ENCODE peak calls at places on chromosomes 16 and 17, in nine cellular contexts. G is foreskin fibroblast; N is activated CD8-positive, alpha-beta memory T cell treated with anti-CD3 and anti-CD28 coated beads, Interleukin-2, amount 50 U/mL, for 48 hours; I is EL; W is anterior cingulate cortex; X is A673; R is fibroblast of pulmonary artery; S is left ventricle myocardium inferior; J is transverse colon. T is an unnamed sample.

GRCh38 chr16:49537924-49538455 is 164.4 kb downstream of the C16orf78 start:
- DNase-seq in G (no peak), N (no peak), I (no peak), W (no peak), X (no peak), R (no peak), S (no peak), J (no peak), T (no peak)

GRCh38 chr17:21004016-21004930 is 38.5 kb downstream of the USP22 start:
- DNase-seq in G (no peak), N (no peak), I (no peak), W (no peak), X (no peak), R (no peak), S (no peak), J (no peak), T (no peak)

GRCh38 chr16:89409161-89409711 is 81.1 kb downstream of the ANKRD11 start:
- DNase-seq in G (peak), N (peak), I (peak), W (no peak), X (no peak), R (peak), S (no peak), J (peak), T (peak)

GRCh38 chr16:80014241-80014939 is 413.9 kb upstream of the MAF start:
- DNase-seq in G (no peak), N (no peak), I (peak), W (no peak), X (no peak), R (no peak), S (no peak), J (no peak), T (no peak)

GRCh38 chr17:17952691-17953090 is 19.5 kb downstream of the TOM1L2 start:
- DNase-seq in G (no peak), N (no peak), I (no peak), W (no peak), X (no peak), R (no peak), S (no peak), J (no peak), T (no peak)

GRCh38 chr17:50055426-50056216 is at the start of gene ITGA3:
- DNase-seq in G (peak), N (peak), I (peak), W (peak), X (peak), R (peak), S (peak), J (peak), T (peak)

GRCh38 chr17:37742114-37742761 is 2.6 kb downstream of the HNF1B start:
- DNase-seq in G (no peak), N (peak), I (peak), W (no peak), X (peak), R (no peak), S (no peak), J (no peak), T (peak)

GRCh38 chr17:8304181-8304910 is 5.7 kb upstream of the ARHGEF15 start:
- DNase-seq in G (no peak), N (no peak), I (no peak), W (no peak), X (no peak), R (no peak), S (no peak), J (no peak), T (no peak)

GRCh38 chr16:85157813-85158701 is 45.8 kb upstream of the CIBAR2 start:
- DNase-seq in G (no peak), N (peak), I (no peak), W (no peak), X (peak), R (no peak), S (no peak), J (no peak), T (peak)

GRCh38 chr17:7855643-7856080 is 796 bp downstream of the TMEM88 start:
- DNase-seq in G (no peak), N (peak), I (no peak), W (no peak), X (no peak), R (no peak), S (no peak), J (no peak), T (peak)

GRCh38 chr17:67974598-67975066 is 21.6 kb downstream of the C17orf58 start:
- DNase-seq in G (no peak), N (no peak), I (no peak), W (no peak), X (peak), R (no peak), S (no peak), J (no peak), T (no peak)

GRCh38 chr17:28959471-28959871 is 8.2 kb upstream of the PHF12 start:
- DNase-seq in G (no peak), N (no peak), I (no peak), W (no peak), X (no peak), R (no peak), S (no peak), J (no peak), T (no peak)

GRCh38 chr17:68319420-68320162 is 28.3 kb downstream of the ARSG start:
- DNase-seq in G (no peak), N (no peak), I (no peak), W (no peak), X (no peak), R (no peak), S (no peak), J (no peak), T (no peak)